ENCODE peak calls at places on chromosomes 11 and 22, in four cellular contexts. Z is HepG2, I is H1, F is K562. C is an unnamed sample.

GRCh38 chr22:32333141-32333768 is 24.4 kb upstream of the RFPL3 start:
- DNase-seq in Z (no peak), I (no peak), F (no peak), C (no peak)

GRCh38 chr11:30585067-30585891 is 874 bp downstream of the MPPED2 start:
- DNase-seq in Z (no peak), I (no peak), F (no peak), C (no peak)

GRCh38 chr11:705646-706438 is at the start of gene EPS8L2:
- DNase-seq in Z (no peak), I (no peak), F (peak; percentile 92), C (no peak)

GRCh38 chr22:49366437-49366836 is 461.2 kb downstream of the BRD1 start:
- DNase-seq in Z (no peak), I (no peak), F (no peak), C (no peak)

GRCh38 chr22:36510966-36511881 is 4.4 kb upstream of the FOXRED2 start:
- DNase-seq in Z (peak; percentile 54), I (no peak), F (peak; percentile 26), C (no peak)

GRCh38 chr11:567036-567628 is 6.4 kb downstream of the RASSF7 start:
- DNase-seq in Z (no peak), I (no peak), F (no peak), C (no peak)

GRCh38 chr11:6737872-6738466 is 33.8 kb downstream of the OR2AG2 start:
- DNase-seq in Z (peak; percentile 41), I (no peak), F (peak; percentile 53), C (no peak)

GRCh38 chr22:32518848-32519247 is 44.2 kb downstream of the FBXO7 start:
- DNase-seq in Z (no peak), I (no peak), F (peak; percentile 29), C (no peak)

GRCh38 chr11:6251120-6251733 is 8.4 kb upstream of the CCKBR start:
- DNase-seq in Z (peak; percentile 59), I (peak; percentile 64), F (peak; percentile 76), C (no peak)

GRCh38 chr11:33692013-33692504 is 8.6 kb downstream of the C11orf91 start:
- DNase-seq in Z (peak; percentile 76), I (no peak), F (no peak), C (no peak)

GRCh38 chr11:13487661-13488030 is 8.2 kb downstream of the PTH start:
- DNase-seq in Z (peak; percentile 77), I (no peak), F (peak; percentile 18), C (no peak)

GRCh38 chr22:32932176-32932575 is 126.0 kb downstream of the SYN3 start:
- DNase-seq in Z (peak; percentile 31), I (no peak), F (no peak), C (no peak)

GRCh38 chr22:35949243-35949642 is 79.4 kb downstream of the RBFOX2 start:
- DNase-seq in Z (peak; percentile 58), I (no peak), F (no peak), C (no peak)

GRCh38 chr11:34176980-34177319 is 71.5 kb downstream of the NAT10 start:
- DNase-seq in Z (no peak), I (no peak), F (no peak), C (no peak)

GRCh38 chr11:60932605-60933346 is 8.5 kb downstream of the TMEM132A start:
- DNase-seq in Z (no peak), I (no peak), F (no peak), C (no peak)

GRCh38 chr22:30742291-30743256 is 47.9 kb downstream of the OSBP2 start:
- DNase-seq in Z (no peak), I (no peak), F (no peak), C (no peak)

GRCh38 chr22:39498802-39499201 is 3.3 kb upstream of the MIEF1 start:
- DNase-seq in Z (peak; percentile 63), I (no peak), F (no peak), C (no peak)

GRCh38 chr22:25745341-25746011 is 3.5 kb downstream of the MYO18B start:
- DNase-seq in Z (no peak), I (no peak), F (no peak), C (no peak)

GRCh38 chr11:95092549-95093324 is 3.1 kb downstream of the ENDOD1 start:
- DNase-seq in Z (peak; percentile 85), I (no peak), F (peak; percentile 40), C (no peak)

GRCh38 chr22:47372111-47372581 is 609.7 kb downstream of the TBC1D22A start:
- DNase-seq in Z (no peak), I (no peak), F (no peak), C (no peak)

GRCh38 chr11:76048763-76049162 is 157.5 kb downstream of the WNT11 start:
- DNase-seq in Z (no peak), I (no peak), F (no peak), C (no peak)

GRCh38 chr22:38835888-38836301 is 7.9 kb downstream of the NPTXR start:
- DNase-seq in Z (no peak), I (no peak), F (no peak), C (no peak)

GRCh38 chr11:106733518-106734162 is 284.6 kb downstream of the GUCY1A2 start:
- DNase-seq in Z (no peak), I (no peak), F (no peak), C (no peak)

GRCh38 chr11:108432783-108433182 is 34.5 kb downstream of the C11orf65 start:
- DNase-seq in Z (no peak), I (no peak), F (no peak), C (no peak)

GRCh38 chr11:72040497-72041363 is 39.6 kb downstream of the NUMA1 start:
- DNase-seq in Z (peak; percentile 88), I (peak; percentile 50), F (peak; percentile 84), C (no peak)

GRCh38 chr22:19440411-19441195 is 6.9 kb downstream of the C22orf39 start:
- DNase-seq in Z (no peak), I (no peak), F (peak; percentile 49), C (no peak)

GRCh38 chr11:19790831-19791552 is 78.4 kb downstream of the NAV2 start:
- DNase-seq in Z (no peak), I (no peak), F (no peak), C (peak; percentile 28)

GRCh38 chr11:19241260-19242183 is 777 bp upstream of the E2F8 start:
- DNase-seq in Z (no peak), I (no peak), F (peak; percentile 81), C (no peak)

GRCh38 chr11:68525930-68526329 is 65.4 kb downstream of the PPP6R3 start:
- DNase-seq in Z (no peak), I (no peak), F (no peak), C (no peak)

GRCh38 chr11:119107538-119108150 is 500 bp downstream of the C2CD2L start:
- DNase-seq in Z (no peak), I (no peak), F (peak; percentile 16), C (no peak)

GRCh38 chr22:23709107-23709506 is 18.3 kb downstream of the RGL4 start:
- DNase-seq in Z (no peak), I (no peak), F (no peak), C (no peak)

GRCh38 chr11:128886401-128887119 is 4.6 kb upstream of the KCNJ5 start:
- DNase-seq in Z (no peak), I (no peak), F (no peak), C (no peak)
- TF ChIP-seq BRCA1 in Z (no peak), I (no peak), F (no peak), C (no peak)

DNA sequence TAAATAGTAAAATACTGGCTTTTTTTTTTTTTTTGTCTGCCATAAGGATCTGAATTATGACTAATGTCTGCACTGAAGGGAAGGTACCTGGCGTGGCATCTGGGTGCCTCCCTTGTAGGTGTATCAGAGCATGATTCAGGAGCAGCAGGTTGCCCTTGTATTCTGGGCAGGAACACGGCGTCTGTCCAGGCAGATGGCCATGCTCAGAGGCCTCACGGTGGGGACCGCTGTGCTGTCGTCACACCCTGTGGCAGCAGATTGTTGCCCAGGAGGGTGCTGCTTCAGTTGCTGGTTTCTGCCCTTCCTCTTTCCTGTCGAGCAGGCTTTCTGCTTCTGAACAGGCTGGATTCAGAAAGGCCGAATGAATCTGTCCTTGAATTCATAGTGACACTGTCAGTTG is 10.9 kb downstream of the ZNRF3 start:
- DNase-seq in Z (no peak), I (no peak), F (no peak), C (no peak)
- TF ChIP-seq BRCA1 in Z (no peak), I (no peak), F (no peak), C (no peak)

DNA sequence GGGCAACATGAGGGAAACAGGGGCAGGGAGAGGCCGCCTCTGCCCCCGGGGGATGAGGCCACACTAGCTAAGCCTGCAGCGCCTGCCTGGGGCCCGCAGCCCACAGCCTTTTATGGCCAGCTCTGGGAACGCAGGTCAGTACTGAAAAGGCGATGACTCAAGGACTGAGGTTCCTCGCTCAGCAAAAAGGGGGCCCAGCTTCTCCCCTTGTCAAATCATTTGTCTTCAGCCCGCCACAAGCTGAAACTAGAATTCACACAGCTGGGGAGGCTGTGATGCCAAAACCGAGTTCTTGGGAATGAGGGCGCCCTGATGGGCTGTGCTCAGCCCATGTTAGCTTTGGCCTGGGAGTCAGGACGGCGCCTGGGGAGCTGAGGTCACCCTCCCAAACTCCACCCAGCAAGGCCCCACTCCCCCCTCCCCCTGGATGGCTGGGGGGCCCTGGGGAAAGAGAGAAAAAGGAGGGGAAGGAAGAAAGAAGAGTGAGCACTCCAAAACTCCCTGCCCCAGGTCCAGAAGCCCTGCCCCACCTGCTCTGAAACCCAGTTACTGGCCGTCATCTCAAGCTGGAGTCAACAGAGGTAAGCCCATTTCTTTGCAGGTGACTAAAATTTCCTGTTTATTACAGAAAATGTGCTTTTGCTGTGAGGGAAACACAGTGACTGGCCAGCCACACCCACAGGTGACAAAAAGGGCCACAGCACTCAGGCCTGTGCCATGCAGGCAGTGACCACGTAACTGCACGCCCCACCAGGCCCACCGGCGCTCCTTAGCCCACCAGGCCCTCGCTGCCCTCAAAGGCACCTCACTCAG is 13.7 kb downstream of the EHD1 start:
- DNase-seq in Z (no peak), I (no peak), F (peak; percentile 34), C (no peak)
- TF ChIP-seq BRCA1 in Z (no peak), I (no peak), F (no peak), C (no peak)

DNA sequence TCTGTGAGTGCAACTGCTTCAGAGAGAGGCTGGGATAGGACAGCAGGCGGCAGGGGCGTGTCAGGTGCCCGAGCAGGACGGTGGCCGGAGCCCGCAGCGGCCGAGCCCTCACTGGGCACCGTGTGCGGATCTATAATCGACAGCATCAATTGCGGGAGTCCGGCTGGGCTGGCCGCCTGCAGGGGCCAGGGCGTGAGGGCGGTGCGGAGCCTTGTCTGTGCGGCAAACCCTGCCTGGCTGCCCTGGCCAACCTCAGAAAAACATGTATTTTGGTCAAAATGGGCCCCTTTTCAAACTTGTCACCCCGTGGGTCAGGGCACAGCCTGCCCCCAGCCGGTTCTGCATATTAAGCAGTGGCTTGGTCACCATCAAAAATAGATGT is 91.3 kb upstream of the KCNQ1OT1 start:
- DNase-seq in Z (no peak), I (no peak), F (no peak), C (no peak)
- TF ChIP-seq BRCA1 in Z (no peak), I (no peak), F (no peak), C (no peak)

GRCh38 chr22:29369460-29369859 is 18.9 kb downstream of the AP1B1 start:
- DNase-seq in Z (no peak), I (peak; percentile 33), F (peak; percentile 25), C (no peak)
- TF ChIP-seq BRCA1 in Z (no peak), I (no peak), F (no peak), C (no peak)

GRCh38 chr11:9745411-9746211 is 81.7 kb downstream of the SWAP70 start:
- DNase-seq in Z (no peak), I (no peak), F (no peak), C (peak; percentile 53)
- TF ChIP-seq BRCA1 in Z (no peak), I (no peak), F (no peak), C (no peak)

GRCh38 chr11:65014146-65014960 is at the start of gene ARL2:
- DNase-seq in Z (peak; percentile 88), I (no peak), F (peak; percentile 90), C (no peak)
- TF ChIP-seq BRCA1 in Z (no peak), I (no peak), F (no peak), C (no peak)